ENCODE peak calls at places on chromosomes 7 and 10, in eight cellular contexts. C, T, P, U, S, W, D and R are unnamed samples.

GRCh38 chr7:138006106-138006505 is 4.2 kb upstream of the CREB3L2 start:
- DNase-seq in C (no peak), T (no peak), P (no peak), U (no peak), S (peak; percentile 32), W (no peak), D (no peak), R (no peak)

GRCh38 chr10:930415-931325 is 835 bp downstream of the LARP4B start:
- DNase-seq in C (peak; percentile 33), T (peak; percentile 64), P (peak; percentile 82), U (peak; percentile 56), S (peak; percentile 18), W (peak; percentile 79), D (peak; percentile 37), R (peak; percentile 84)

GRCh38 chr7:27179503-27180430 is 5.3 kb downstream of the HOXA11 start:
- DNase-seq in C (peak; percentile 46), T (peak; percentile 62), P (peak; percentile 62), U (peak; percentile 85), S (no peak), W (peak; percentile 76), D (peak; percentile 72), R (peak; percentile 93)

GRCh38 chr10:70694410-70695179 is 22.3 kb downstream of the ADAMTS14 start:
- DNase-seq in C (no peak), T (no peak), P (no peak), U (no peak), S (no peak), W (no peak), D (no peak), R (no peak)

GRCh38 chr7:101631224-101631714 is 2.2 kb upstream of the MYL10 start:
- DNase-seq in C (no peak), T (peak; percentile 69), P (no peak), U (no peak), S (no peak), W (no peak), D (no peak), R (peak; percentile 72)

GRCh38 chr7:127907638-127908040 is 123.6 kb downstream of the LRRC4 start:
- DNase-seq in C (no peak), T (no peak), P (no peak), U (no peak), S (no peak), W (no peak), D (no peak), R (no peak)

GRCh38 chr10:4810093-4810492 is 15.9 kb upstream of the AKR1E2 start:
- DNase-seq in C (no peak), T (no peak), P (no peak), U (no peak), S (no peak), W (no peak), D (no peak), R (no peak)

GRCh38 chr7:114372619-114373018 is 42.0 kb upstream of the FOXP2 start:
- DNase-seq in C (no peak), T (no peak), P (no peak), U (no peak), S (no peak), W (no peak), D (no peak), R (no peak)

GRCh38 chr10:21524526-21525366 is 736 bp downstream of the SKIDA1 start:
- DNase-seq in C (no peak), T (peak; percentile 15), P (peak; percentile 47), U (peak; percentile 53), S (no peak), W (peak; percentile 46), D (no peak), R (no peak)

GRCh38 chr10:71805776-71806705 is 32.7 kb upstream of the VSIR start:
- DNase-seq in C (no peak), T (no peak), P (peak; percentile 72), U (peak; percentile 22), S (no peak), W (peak; percentile 70), D (no peak), R (no peak)

GRCh38 chr7:96246972-96247371 is 74.9 kb downstream of the SLC25A13 start:
- DNase-seq in C (no peak), T (no peak), P (no peak), U (no peak), S (no peak), W (no peak), D (no peak), R (no peak)

GRCh38 chr7:42071372-42072261 is 165.4 kb downstream of the GLI3 start:
- DNase-seq in C (no peak), T (no peak), P (peak; percentile 52), U (no peak), S (no peak), W (no peak), D (no peak), R (no peak)
- TF ChIP-seq CTCF in C (peak; percentile 12), T (no peak), P (peak; percentile 38), U (no peak), S (no peak), W (no peak), D (no peak), R (no peak)

GRCh38 chr7:47991270-47991669 is 11.9 kb upstream of the HUS1 start:
- DNase-seq in C (no peak), T (no peak), P (no peak), U (no peak), S (no peak), W (no peak), D (no peak), R (no peak)
- H3K4me3 ChIP-seq in C (peak overlapping the region; percentile 70), T (peak overlapping the region; percentile 61), P (peak overlapping the region; percentile 40), U (no peak overlapping the region), S (peak overlapping the region; percentile 50), W (peak overlapping the region; percentile 60), D (no peak overlapping the region), R (peak overlapping the region; percentile 64)

GRCh38 chr10:100814751-100815474 is 69.5 kb downstream of the PAX2 start:
- DNase-seq in C (no peak), T (no peak), P (no peak), U (no peak), S (no peak), W (no peak), D (no peak), R (no peak)

GRCh38 chr10:100812978-100813377 is 67.6 kb downstream of the PAX2 start:
- DNase-seq in C (no peak), T (no peak), P (no peak), U (peak; percentile 36), S (no peak), W (no peak), D (no peak), R (no peak)

GRCh38 chr10:100816671-100817070 is 71.3 kb downstream of the PAX2 start:
- DNase-seq in C (no peak), T (no peak), P (peak; percentile 95), U (no peak), S (no peak), W (no peak), D (no peak), R (no peak)

GRCh38 chr10:100819424-100819823 is 74.0 kb downstream of the PAX2 start:
- DNase-seq in C (no peak), T (no peak), P (no peak), U (no peak), S (no peak), W (no peak), D (no peak), R (no peak)

GRCh38 chr10:100817268-100817839 is 72.0 kb downstream of the PAX2 start:
- DNase-seq in C (no peak), T (no peak), P (peak; percentile 70), U (no peak), S (no peak), W (no peak), D (no peak), R (no peak)
- H3K27ac ChIP-seq in C (no peak overlapping the region), T (no peak overlapping the region), P (no peak overlapping the region), U (no peak overlapping the region), S (no peak overlapping the region), W (no peak overlapping the region), D (no peak overlapping the region), R (no peak overlapping the region)

GRCh38 chr10:123882681-123883445 is 8.7 kb downstream of the CPXM2 start:
- DNase-seq in C (no peak), T (no peak), P (no peak), U (no peak), S (no peak), W (no peak), D (no peak), R (peak; percentile 58)

GRCh38 chr10:123884907-123885381 is 6.7 kb downstream of the CPXM2 start:
- DNase-seq in C (no peak), T (no peak), P (no peak), U (no peak), S (no peak), W (no peak), D (no peak), R (peak; percentile 16)

GRCh38 chr10:123883921-123884320 is 7.7 kb downstream of the CPXM2 start:
- DNase-seq in C (no peak), T (no peak), P (no peak), U (no peak), S (no peak), W (no peak), D (no peak), R (no peak)

GRCh38 chr10:123885406-123886164 is 6.0 kb downstream of the CPXM2 start:
- DNase-seq in C (no peak), T (no peak), P (no peak), U (no peak), S (peak; percentile 71), W (no peak), D (peak; percentile 44), R (peak; percentile 39)

GRCh38 chr10:123884351-123884906 is 7.2 kb downstream of the CPXM2 start:
- DNase-seq in C (no peak), T (no peak), P (no peak), U (no peak), S (no peak), W (no peak), D (no peak), R (peak; percentile 13)
- TF ChIP-seq CTCF in C (no peak), T (no peak), P (no peak), U (no peak), S (no peak), W (no peak), D (no peak), R (no peak)

GRCh38 chr7:122316467-122317394 is 12.2 kb upstream of the FEZF1 start:
- DNase-seq in C (no peak), T (no peak), P (peak; percentile 91), U (no peak), S (no peak), W (no peak), D (no peak), R (peak; percentile 55)
- H3K4me3 ChIP-seq in C (peak overlapping the region; percentile 33), T (no peak overlapping the region), P (peak overlapping the region; percentile 92), U (no peak overlapping the region), S (no peak overlapping the region), W (no peak overlapping the region), D (peak overlapping the region; percentile 19), R (no peak overlapping the region)

GRCh38 chr10:67760272-67760671 is 64.3 kb upstream of the CTNNA3 start:
- DNase-seq in C (no peak), T (no peak), P (no peak), U (no peak), S (no peak), W (no peak), D (no peak), R (no peak)
- H3K27ac ChIP-seq in C (no peak overlapping the region), T (no peak overlapping the region), P (no peak overlapping the region), U (no peak overlapping the region), S (no peak overlapping the region), W (no peak overlapping the region), D (no peak overlapping the region), R (no peak overlapping the region)